ENCODE peak calls at places on chromosomes 13 and 19, in ten cellular contexts. One of them, this sample, is unnamed.

GRCh38 chr13:76210262-76210661 is 574.1 kb downstream of the LMO7 start:
- DNase-seq in T-helper 1 cell: no peak
- DNase-seq in nucleus accumbens: no peak
- DNase-seq in neural crest cell: no peak
- DNase-seq in CD4-positive, CD25-positive, alpha-beta regulatory T cell: no peak
- DNase-seq in activated CD4-positive, alpha-beta T cell treated with anti-CD3 and anti-CD28 coated beads for 24 hours: no peak
- DNase-seq in naive thymus-derived CD8-positive, alpha-beta T cell: no peak
- DNase-seq in T-helper 9 cell: no peak
- DNase-seq in A172: no peak
- DNase-seq in AG09319: no peak
- DNase-seq in this sample: no peak

GRCh38 chr19:16896913-16897571 is 8.2 kb downstream of the F2RL3 start:
- DNase-seq in neural crest cell: peak; percentile 91
- DNase-seq in nucleus accumbens: peak; percentile 57
- DNase-seq in naive thymus-derived CD8-positive, alpha-beta T cell: peak; percentile 47
- DNase-seq in CD4-positive, CD25-positive, alpha-beta regulatory T cell: peak; percentile 85
- DNase-seq in A172: no peak
- DNase-seq in AG09319: peak; percentile 94
- DNase-seq in activated CD4-positive, alpha-beta T cell treated with anti-CD3 and anti-CD28 coated beads for 24 hours: peak; percentile 35
- DNase-seq in T-helper 1 cell: peak; percentile 65
- DNase-seq in T-helper 9 cell: peak; percentile 59
- DNase-seq in this sample: peak; percentile 38

GRCh38 chr19:2166741-2167738 is 3.3 kb downstream of the DOT1L start:
- DNase-seq in neural crest cell: no peak
- DNase-seq in A172: peak; percentile 88
- DNase-seq in naive thymus-derived CD8-positive, alpha-beta T cell: no peak
- DNase-seq in AG09319: peak; percentile 59
- DNase-seq in T-helper 9 cell: no peak
- DNase-seq in activated CD4-positive, alpha-beta T cell treated with anti-CD3 and anti-CD28 coated beads for 24 hours: no peak
- DNase-seq in nucleus accumbens: peak; percentile 19
- DNase-seq in T-helper 1 cell: no peak
- DNase-seq in CD4-positive, CD25-positive, alpha-beta regulatory T cell: no peak
- DNase-seq in this sample: no peak

GRCh38 chr13:100089633-100090032 is 740 bp downstream of the PCCA start:
- DNase-seq in naive thymus-derived CD8-positive, alpha-beta T cell: no peak
- DNase-seq in A172: no peak
- DNase-seq in nucleus accumbens: no peak
- DNase-seq in activated CD4-positive, alpha-beta T cell treated with anti-CD3 and anti-CD28 coated beads for 24 hours: no peak
- DNase-seq in neural crest cell: no peak
- DNase-seq in AG09319: no peak
- DNase-seq in T-helper 1 cell: no peak
- DNase-seq in CD4-positive, CD25-positive, alpha-beta regulatory T cell: peak; percentile 70
- DNase-seq in T-helper 9 cell: no peak
- DNase-seq in this sample: no peak

GRCh38 chr13:63942372-63942771 is 2526.7 kb upstream of the PCDH20 start:
- DNase-seq in nucleus accumbens: no peak
- DNase-seq in CD4-positive, CD25-positive, alpha-beta regulatory T cell: no peak
- DNase-seq in T-helper 1 cell: no peak
- DNase-seq in AG09319: no peak
- DNase-seq in neural crest cell: no peak
- DNase-seq in A172: no peak
- DNase-seq in T-helper 9 cell: no peak
- DNase-seq in naive thymus-derived CD8-positive, alpha-beta T cell: no peak
- DNase-seq in activated CD4-positive, alpha-beta T cell treated with anti-CD3 and anti-CD28 coated beads for 24 hours: no peak
- DNase-seq in this sample: no peak

GRCh38 chr19:50460161-50460765 is 16.0 kb upstream of the EMC10 start:
- DNase-seq in neural crest cell: no peak
- DNase-seq in T-helper 1 cell: no peak
- DNase-seq in A172: peak; percentile 75
- DNase-seq in nucleus accumbens: no peak
- DNase-seq in CD4-positive, CD25-positive, alpha-beta regulatory T cell: peak; percentile 44
- DNase-seq in T-helper 9 cell: no peak
- DNase-seq in activated CD4-positive, alpha-beta T cell treated with anti-CD3 and anti-CD28 coated beads for 24 hours: no peak
- DNase-seq in AG09319: no peak
- DNase-seq in naive thymus-derived CD8-positive, alpha-beta T cell: no peak
- DNase-seq in this sample: no peak

GRCh38 chr13:23044906-23045305 is 135.9 kb upstream of the SGCG start:
- DNase-seq in T-helper 9 cell: no peak
- DNase-seq in nucleus accumbens: no peak
- DNase-seq in naive thymus-derived CD8-positive, alpha-beta T cell: no peak
- DNase-seq in AG09319: no peak
- DNase-seq in A172: no peak
- DNase-seq in activated CD4-positive, alpha-beta T cell treated with anti-CD3 and anti-CD28 coated beads for 24 hours: no peak
- DNase-seq in neural crest cell: no peak
- DNase-seq in T-helper 1 cell: no peak
- DNase-seq in CD4-positive, CD25-positive, alpha-beta regulatory T cell: no peak
- DNase-seq in this sample: no peak

GRCh38 chr13:99805361-99805760 is 166.2 kb downstream of the ZIC5 start:
- DNase-seq in naive thymus-derived CD8-positive, alpha-beta T cell: no peak
- DNase-seq in nucleus accumbens: no peak
- DNase-seq in AG09319: no peak
- DNase-seq in T-helper 9 cell: no peak
- DNase-seq in neural crest cell: no peak
- DNase-seq in CD4-positive, CD25-positive, alpha-beta regulatory T cell: no peak
- DNase-seq in activated CD4-positive, alpha-beta T cell treated with anti-CD3 and anti-CD28 coated beads for 24 hours: no peak
- DNase-seq in T-helper 1 cell: no peak
- DNase-seq in A172: no peak
- DNase-seq in this sample: no peak

GRCh38 chr13:34847751-34848150 is 94.3 kb upstream of the NBEA start:
- DNase-seq in naive thymus-derived CD8-positive, alpha-beta T cell: no peak
- DNase-seq in A172: no peak
- DNase-seq in T-helper 1 cell: no peak
- DNase-seq in activated CD4-positive, alpha-beta T cell treated with anti-CD3 and anti-CD28 coated beads for 24 hours: no peak
- DNase-seq in nucleus accumbens: no peak
- DNase-seq in AG09319: no peak
- DNase-seq in CD4-positive, CD25-positive, alpha-beta regulatory T cell: no peak
- DNase-seq in T-helper 9 cell: no peak
- DNase-seq in neural crest cell: no peak
- DNase-seq in this sample: no peak

GRCh38 chr13:113348591-113348990 is 15.3 kb downstream of the GRTP1 start:
- DNase-seq in nucleus accumbens: no peak
- DNase-seq in AG09319: no peak
- DNase-seq in T-helper 1 cell: no peak
- DNase-seq in naive thymus-derived CD8-positive, alpha-beta T cell: no peak
- DNase-seq in CD4-positive, CD25-positive, alpha-beta regulatory T cell: no peak
- DNase-seq in activated CD4-positive, alpha-beta T cell treated with anti-CD3 and anti-CD28 coated beads for 24 hours: no peak
- DNase-seq in T-helper 9 cell: no peak
- DNase-seq in neural crest cell: no peak
- DNase-seq in A172: no peak
- DNase-seq in this sample: no peak

GRCh38 chr13:108915095-108915633 is 285.8 kb downstream of the MYO16 start:
- DNase-seq in naive thymus-derived CD8-positive, alpha-beta T cell: no peak
- DNase-seq in T-helper 9 cell: no peak
- DNase-seq in T-helper 1 cell: no peak
- DNase-seq in activated CD4-positive, alpha-beta T cell treated with anti-CD3 and anti-CD28 coated beads for 24 hours: no peak
- DNase-seq in neural crest cell: no peak
- DNase-seq in CD4-positive, CD25-positive, alpha-beta regulatory T cell: peak; percentile 28
- DNase-seq in AG09319: no peak
- DNase-seq in nucleus accumbens: no peak
- DNase-seq in A172: peak; percentile 40
- DNase-seq in this sample: no peak

GRCh38 chr19:4049432-4049831 is 17.3 kb downstream of the ZBTB7A start:
- DNase-seq in activated CD4-positive, alpha-beta T cell treated with anti-CD3 and anti-CD28 coated beads for 24 hours: no peak
- DNase-seq in CD4-positive, CD25-positive, alpha-beta regulatory T cell: no peak
- DNase-seq in AG09319: no peak
- DNase-seq in neural crest cell: no peak
- DNase-seq in nucleus accumbens: no peak
- DNase-seq in T-helper 1 cell: no peak
- DNase-seq in A172: no peak
- DNase-seq in naive thymus-derived CD8-positive, alpha-beta T cell: no peak
- DNase-seq in T-helper 9 cell: no peak
- DNase-seq in this sample: no peak

GRCh38 chr19:33240181-33240771 is 14.6 kb upstream of the SLC7A10 start:
- DNase-seq in naive thymus-derived CD8-positive, alpha-beta T cell: no peak
- DNase-seq in T-helper 9 cell: no peak
- DNase-seq in AG09319: no peak
- DNase-seq in neural crest cell: no peak
- DNase-seq in T-helper 1 cell: no peak
- DNase-seq in CD4-positive, CD25-positive, alpha-beta regulatory T cell: no peak
- DNase-seq in A172: no peak
- DNase-seq in activated CD4-positive, alpha-beta T cell treated with anti-CD3 and anti-CD28 coated beads for 24 hours: no peak
- DNase-seq in nucleus accumbens: no peak
- DNase-seq in this sample: no peak

GRCh38 chr13:32010137-32010536 is 21.4 kb upstream of the FRY start:
- DNase-seq in A172: no peak
- DNase-seq in AG09319: no peak
- DNase-seq in activated CD4-positive, alpha-beta T cell treated with anti-CD3 and anti-CD28 coated beads for 24 hours: no peak
- DNase-seq in CD4-positive, CD25-positive, alpha-beta regulatory T cell: no peak
- DNase-seq in T-helper 1 cell: no peak
- DNase-seq in T-helper 9 cell: no peak
- DNase-seq in neural crest cell: no peak
- DNase-seq in nucleus accumbens: no peak
- DNase-seq in naive thymus-derived CD8-positive, alpha-beta T cell: no peak
- DNase-seq in this sample: no peak

GRCh38 chr13:112688560-112689497 is 1.0 kb upstream of the ATP11A start:
- DNase-seq in CD4-positive, CD25-positive, alpha-beta regulatory T cell: peak; percentile 76
- DNase-seq in T-helper 9 cell: peak; percentile 18
- DNase-seq in naive thymus-derived CD8-positive, alpha-beta T cell: no peak
- DNase-seq in nucleus accumbens: no peak
- DNase-seq in A172: no peak
- DNase-seq in AG09319: no peak
- DNase-seq in activated CD4-positive, alpha-beta T cell treated with anti-CD3 and anti-CD28 coated beads for 24 hours: peak; percentile 48
- DNase-seq in T-helper 1 cell: no peak
- DNase-seq in neural crest cell: no peak
- DNase-seq in this sample: no peak

GRCh38 chr19:3132971-3133792 is 2.7 kb upstream of the GNA15 start:
- DNase-seq in T-helper 9 cell: peak; percentile 73
- DNase-seq in naive thymus-derived CD8-positive, alpha-beta T cell: peak; percentile 63
- DNase-seq in AG09319: no peak
- DNase-seq in CD4-positive, CD25-positive, alpha-beta regulatory T cell: peak; percentile 75
- DNase-seq in A172: peak; percentile 87
- DNase-seq in T-helper 1 cell: peak; percentile 71
- DNase-seq in activated CD4-positive, alpha-beta T cell treated with anti-CD3 and anti-CD28 coated beads for 24 hours: peak; percentile 55
- DNase-seq in neural crest cell: no peak
- DNase-seq in nucleus accumbens: no peak
- DNase-seq in this sample: peak; percentile 39

GRCh38 chr19:33392341-33393285 is 19.1 kb downstream of the CEBPG start:
- DNase-seq in AG09319: no peak
- DNase-seq in naive thymus-derived CD8-positive, alpha-beta T cell: no peak
- DNase-seq in activated CD4-positive, alpha-beta T cell treated with anti-CD3 and anti-CD28 coated beads for 24 hours: no peak
- DNase-seq in neural crest cell: no peak
- DNase-seq in CD4-positive, CD25-positive, alpha-beta regulatory T cell: no peak
- DNase-seq in T-helper 1 cell: no peak
- DNase-seq in T-helper 9 cell: no peak
- DNase-seq in A172: no peak
- DNase-seq in nucleus accumbens: no peak
- DNase-seq in this sample: no peak

GRCh38 chr19:8329993-8330392 is 8.7 kb downstream of the RPS28 start:
- DNase-seq in T-helper 1 cell: no peak
- DNase-seq in AG09319: no peak
- DNase-seq in nucleus accumbens: no peak
- DNase-seq in naive thymus-derived CD8-positive, alpha-beta T cell: no peak
- DNase-seq in neural crest cell: no peak
- DNase-seq in activated CD4-positive, alpha-beta T cell treated with anti-CD3 and anti-CD28 coated beads for 24 hours: no peak
- DNase-seq in A172: no peak
- DNase-seq in CD4-positive, CD25-positive, alpha-beta regulatory T cell: no peak
- DNase-seq in T-helper 9 cell: no peak
- DNase-seq in this sample: no peak

GRCh38 chr13:107329991-107330390 is 762.1 kb upstream of the ARGLU1 start:
- DNase-seq in naive thymus-derived CD8-positive, alpha-beta T cell: no peak
- DNase-seq in T-helper 1 cell: no peak
- DNase-seq in AG09319: no peak
- DNase-seq in activated CD4-positive, alpha-beta T cell treated with anti-CD3 and anti-CD28 coated beads for 24 hours: no peak
- DNase-seq in A172: no peak
- DNase-seq in T-helper 9 cell: no peak
- DNase-seq in nucleus accumbens: no peak
- DNase-seq in neural crest cell: no peak
- DNase-seq in CD4-positive, CD25-positive, alpha-beta regulatory T cell: no peak
- DNase-seq in this sample: no peak

GRCh38 chr13:33612641-33613638 is 205.0 kb upstream of the RFC3 start:
- DNase-seq in AG09319: no peak
- DNase-seq in naive thymus-derived CD8-positive, alpha-beta T cell: no peak
- DNase-seq in neural crest cell: no peak
- DNase-seq in nucleus accumbens: no peak
- DNase-seq in CD4-positive, CD25-positive, alpha-beta regulatory T cell: peak; percentile 74
- DNase-seq in A172: no peak
- DNase-seq in activated CD4-positive, alpha-beta T cell treated with anti-CD3 and anti-CD28 coated beads for 24 hours: no peak
- DNase-seq in T-helper 1 cell: no peak
- DNase-seq in T-helper 9 cell: no peak
- DNase-seq in this sample: no peak

GRCh38 chr13:62625214-62625613 is 1209.6 kb upstream of the PCDH20 start:
- DNase-seq in T-helper 9 cell: no peak
- DNase-seq in activated CD4-positive, alpha-beta T cell treated with anti-CD3 and anti-CD28 coated beads for 24 hours: no peak
- DNase-seq in nucleus accumbens: no peak
- DNase-seq in naive thymus-derived CD8-positive, alpha-beta T cell: no peak
- DNase-seq in neural crest cell: no peak
- DNase-seq in CD4-positive, CD25-positive, alpha-beta regulatory T cell: no peak
- DNase-seq in AG09319: no peak
- DNase-seq in A172: no peak
- DNase-seq in T-helper 1 cell: no peak
- DNase-seq in this sample: no peak

GRCh38 chr19:18469245-18470107 is 31.5 kb upstream of the ISYNA1 start:
- DNase-seq in T-helper 1 cell: peak; percentile 48
- DNase-seq in nucleus accumbens: peak; percentile 39
- DNase-seq in AG09319: no peak
- DNase-seq in A172: no peak
- DNase-seq in CD4-positive, CD25-positive, alpha-beta regulatory T cell: peak; percentile 62
- DNase-seq in T-helper 9 cell: peak; percentile 63
- DNase-seq in naive thymus-derived CD8-positive, alpha-beta T cell: peak; percentile 20
- DNase-seq in activated CD4-positive, alpha-beta T cell treated with anti-CD3 and anti-CD28 coated beads for 24 hours: peak; percentile 48
- DNase-seq in neural crest cell: peak; percentile 78
- DNase-seq in this sample: no peak

GRCh38 chr13:67408823-67409222 is 178.7 kb upstream of the PCDH9 start:
- DNase-seq in T-helper 1 cell: no peak
- DNase-seq in naive thymus-derived CD8-positive, alpha-beta T cell: no peak
- DNase-seq in nucleus accumbens: no peak
- DNase-seq in CD4-positive, CD25-positive, alpha-beta regulatory T cell: no peak
- DNase-seq in activated CD4-positive, alpha-beta T cell treated with anti-CD3 and anti-CD28 coated beads for 24 hours: no peak
- DNase-seq in AG09319: no peak
- DNase-seq in neural crest cell: no peak
- DNase-seq in T-helper 9 cell: no peak
- DNase-seq in A172: no peak
- DNase-seq in this sample: no peak

GRCh38 chr19:3683866-3684816 is 16.1 kb downstream of the PIP5K1C start:
- DNase-seq in A172: peak; percentile 89
- DNase-seq in nucleus accumbens: no peak
- DNase-seq in naive thymus-derived CD8-positive, alpha-beta T cell: no peak
- DNase-seq in T-helper 1 cell: no peak
- DNase-seq in T-helper 9 cell: no peak
- DNase-seq in activated CD4-positive, alpha-beta T cell treated with anti-CD3 and anti-CD28 coated beads for 24 hours: no peak
- DNase-seq in AG09319: no peak
- DNase-seq in neural crest cell: no peak
- DNase-seq in CD4-positive, CD25-positive, alpha-beta regulatory T cell: no peak
- DNase-seq in this sample: no peak

GRCh38 chr13:110116072-110116487 is 190.9 kb downstream of the COL4A1 start:
- DNase-seq in naive thymus-derived CD8-positive, alpha-beta T cell: no peak
- DNase-seq in T-helper 9 cell: peak; percentile 44
- DNase-seq in A172: no peak
- DNase-seq in nucleus accumbens: no peak
- DNase-seq in CD4-positive, CD25-positive, alpha-beta regulatory T cell: peak; percentile 41
- DNase-seq in T-helper 1 cell: no peak
- DNase-seq in AG09319: no peak
- DNase-seq in neural crest cell: peak; percentile 73
- DNase-seq in activated CD4-positive, alpha-beta T cell treated with anti-CD3 and anti-CD28 coated beads for 24 hours: peak; percentile 27
- DNase-seq in this sample: no peak

This sample was measured in AG09309.